ENCODE peak calls at places on chromosomes 3 and 15, in eight cellular contexts. Y is AG04450; B is B cell; D is activated gamma-delta T cell treated with Interleukin-2 at 50 U/mL for 16 hours; S is sciatic nerve; F is NK-92 treated with Interleukin-12 subunit alpha and Interleukin-12 subunit beta, amount 100 ng/mL, for 24 hours; Z is left cardiac atrium; H is IMR-90. K is an unnamed sample.

GRCh38 chr3:74000715-74001114 is 376.0 kb upstream of the PDZRN3 start:
- DNase-seq in H (no peak), B (no peak), Y (no peak), D (no peak), Z (no peak), S (no peak), F (no peak), K (no peak)

GRCh38 chr15:100572362-100572983 is 29.5 kb downstream of the LINS1 start:
- DNase-seq in H (peak), Z (no peak), D (no peak), Y (no peak), F (no peak), S (no peak), B (no peak), K (peak)

GRCh38 chr3:136819784-136820640 is 1.1 kb downstream of the SLC35G2 start:
- DNase-seq in H (peak), D (peak), Y (no peak), S (peak), B (peak), Z (peak), F (no peak), K (peak)

GRCh38 chr15:61228025-61228901 is 839 bp downstream of the RORA start:
- DNase-seq in Z (no peak), Y (no peak), D (no peak), S (no peak), H (peak), B (no peak), F (no peak), K (no peak)

GRCh38 chr3:29440321-29441019 is 159.6 kb downstream of the RBMS3 start:
- DNase-seq in Z (no peak), S (no peak), D (no peak), B (no peak), H (no peak), Y (no peak), F (no peak), K (no peak)

GRCh38 chr3:51539291-51539891 is 872 bp downstream of the RAD54L2 start:
- DNase-seq in H (peak), S (no peak), Z (no peak), B (no peak), F (no peak), D (peak), Y (no peak), K (peak)

GRCh38 chr3:63477494-63478129 is 174.9 kb upstream of the SNTN start:
- DNase-seq in Y (no peak), B (no peak), Z (no peak), D (no peak), S (no peak), H (no peak), F (no peak), K (no peak)

GRCh38 chr3:53255775-53256703 is at the start of gene TKT:
- DNase-seq in Z (peak), H (peak), S (peak), F (peak), Y (peak), B (peak), D (peak), K (peak)

GRCh38 chr15:63969652-63970421 is 76.4 kb downstream of the DAPK2 start:
- DNase-seq in Y (no peak), F (no peak), Z (no peak), S (no peak), D (no peak), H (no peak), B (no peak), K (no peak)

GRCh38 chr3:105676621-105677300 is 192.1 kb downstream of the CBLB start:
- DNase-seq in Z (no peak), S (no peak), Y (no peak), D (no peak), H (no peak), B (no peak), F (no peak), K (no peak)

GRCh38 chr15:45198337-45199135 is 10.8 kb upstream of the SHF start:
- DNase-seq in F (peak), S (peak), Z (peak), D (peak), B (peak), H (peak), Y (peak), K (peak)

GRCh38 chr3:5115506-5116162 is 6.5 kb upstream of the ARL8B start:
- DNase-seq in H (peak), Z (no peak), S (no peak), D (no peak), Y (no peak), B (no peak), F (no peak), K (no peak)

GRCh38 chr15:40328176-40328575 is 4.7 kb downstream of the INAFM2 start:
- DNase-seq in F (no peak), Z (no peak), H (peak), Y (no peak), S (no peak), D (no peak), B (no peak), K (no peak)

GRCh38 chr15:95174880-95175279 is 943.5 kb downstream of the MCTP2 start:
- DNase-seq in Z (no peak), F (no peak), H (no peak), D (no peak), S (no peak), B (no peak), Y (no peak), K (no peak)

GRCh38 chr3:146227486-146227885 is 23.4 kb downstream of the PLSCR4 start:
- DNase-seq in S (no peak), H (no peak), B (no peak), F (no peak), Y (no peak), Z (no peak), D (no peak), K (no peak)

GRCh38 chr3:133910422-133910821 is 14.7 kb upstream of the RAB6B start:
- DNase-seq in Z (no peak), S (no peak), D (no peak), B (no peak), F (no peak), Y (no peak), H (no peak), K (no peak)

GRCh38 chr3:64084640-64085039 is 61.3 kb upstream of the PSMD6 start:
- DNase-seq in Y (peak), H (peak), F (no peak), D (no peak), Z (no peak), S (no peak), B (no peak), K (no peak)

GRCh38 chr3:82087958-82088357 is 326.5 kb upstream of the GBE1 start:
- DNase-seq in D (no peak), Z (no peak), Y (no peak), S (no peak), F (no peak), H (peak), B (no peak), K (no peak)

GRCh38 chr15:44087578-44088190 is 107.4 kb downstream of the FRMD5 start:
- DNase-seq in F (no peak), H (peak), D (no peak), Y (peak), B (no peak), S (no peak), Z (no peak), K (no peak)

GRCh38 chr3:16888785-16889607 is 4.2 kb downstream of the PLCL2 start:
- DNase-seq in F (no peak), Z (no peak), S (no peak), Y (no peak), H (no peak), D (no peak), B (peak), K (peak)

GRCh38 chr3:175941352-175941751 is 1082.2 kb downstream of the NAALADL2 start:
- DNase-seq in D (no peak), F (no peak), S (no peak), B (no peak), Y (no peak), H (no peak), Z (no peak), K (no peak)

GRCh38 chr3:130658666-130659065 is 88.0 kb downstream of the PIK3R4 start:
- DNase-seq in F (no peak), H (peak), S (no peak), Z (no peak), D (no peak), Y (no peak), B (no peak), K (no peak)

GRCh38 chr3:43963208-43963607 is 272.5 kb downstream of the ABHD5 start:
- DNase-seq in Z (no peak), S (no peak), Y (no peak), B (no peak), D (no peak), F (no peak), H (no peak), K (no peak)

K was measured in naive thymus-derived CD4-positive, alpha-beta T cell.